ENCODE peak calls at places on chromosomes 5 and 9, in six cellular contexts. One of them, this sample, is unnamed.

GRCh38 chr5:137220523-137220927 is 278.6 kb downstream of the SPOCK1 start:
- DNase-seq in IMR-90: peak
- DNase-seq in activated gamma-delta T cell treated with Interleukin-2 at 50 U/mL for 16 hours: no peak
- DNase-seq in iris pigment epithelial cell: peak
- DNase-seq in NCI-H1930: no peak
- DNase-seq in aorta: no peak
- DNase-seq in this sample: no peak

GRCh38 chr9:99421369-99421768 is 199.3 kb downstream of the SEC61B start:
- DNase-seq in IMR-90: no peak
- DNase-seq in activated gamma-delta T cell treated with Interleukin-2 at 50 U/mL for 16 hours: no peak
- DNase-seq in iris pigment epithelial cell: no peak
- DNase-seq in NCI-H1930: no peak
- DNase-seq in aorta: no peak
- DNase-seq in this sample: no peak

GRCh38 chr5:137370096-137370495 is 129.0 kb downstream of the SPOCK1 start:
- DNase-seq in IMR-90: no peak
- DNase-seq in activated gamma-delta T cell treated with Interleukin-2 at 50 U/mL for 16 hours: no peak
- DNase-seq in iris pigment epithelial cell: no peak
- DNase-seq in NCI-H1930: no peak
- DNase-seq in aorta: no peak
- DNase-seq in this sample: no peak

GRCh38 chr5:141199359-141200235 is at the start of gene PCDHB11:
- DNase-seq in IMR-90: no peak
- DNase-seq in activated gamma-delta T cell treated with Interleukin-2 at 50 U/mL for 16 hours: no peak
- DNase-seq in iris pigment epithelial cell: no peak
- DNase-seq in NCI-H1930: peak
- DNase-seq in aorta: no peak
- DNase-seq in this sample: no peak

GRCh38 chr9:33143241-33143642 is 23.9 kb downstream of the B4GALT1 start:
- DNase-seq in IMR-90: peak
- DNase-seq in activated gamma-delta T cell treated with Interleukin-2 at 50 U/mL for 16 hours: no peak
- DNase-seq in iris pigment epithelial cell: peak
- DNase-seq in NCI-H1930: no peak
- DNase-seq in aorta: no peak
- DNase-seq in this sample: no peak

GRCh38 chr5:141508440-141508807 is 19.5 kb downstream of the PCDHGC5 start:
- DNase-seq in IMR-90: no peak
- DNase-seq in activated gamma-delta T cell treated with Interleukin-2 at 50 U/mL for 16 hours: no peak
- DNase-seq in iris pigment epithelial cell: peak
- DNase-seq in NCI-H1930: no peak
- DNase-seq in aorta: peak
- DNase-seq in this sample: no peak

GRCh38 chr9:32251539-32251938 is 132.9 kb upstream of the ACO1 start:
- DNase-seq in IMR-90: peak
- DNase-seq in activated gamma-delta T cell treated with Interleukin-2 at 50 U/mL for 16 hours: peak
- DNase-seq in iris pigment epithelial cell: peak
- DNase-seq in NCI-H1930: peak
- DNase-seq in aorta: no peak
- DNase-seq in this sample: no peak

GRCh38 chr5:77957931-77958476 is 181.9 kb upstream of the TBCA start:
- DNase-seq in IMR-90: no peak
- DNase-seq in activated gamma-delta T cell treated with Interleukin-2 at 50 U/mL for 16 hours: no peak
- DNase-seq in iris pigment epithelial cell: no peak
- DNase-seq in NCI-H1930: no peak
- DNase-seq in aorta: no peak
- DNase-seq in this sample: no peak

GRCh38 chr9:22036866-22037626 is 27.9 kb upstream of the CDKN2B start:
- DNase-seq in IMR-90: peak
- DNase-seq in activated gamma-delta T cell treated with Interleukin-2 at 50 U/mL for 16 hours: no peak
- DNase-seq in iris pigment epithelial cell: peak
- DNase-seq in NCI-H1930: no peak
- DNase-seq in aorta: no peak
- DNase-seq in this sample: no peak

GRCh38 chr5:96337048-96337781 is 95.8 kb downstream of the PCSK1 start:
- DNase-seq in IMR-90: no peak
- DNase-seq in activated gamma-delta T cell treated with Interleukin-2 at 50 U/mL for 16 hours: no peak
- DNase-seq in iris pigment epithelial cell: no peak
- DNase-seq in NCI-H1930: no peak
- DNase-seq in aorta: no peak
- DNase-seq in this sample: no peak

GRCh38 chr9:129416831-129417604 is 203.9 kb downstream of the C9orf50 start:
- DNase-seq in IMR-90: no peak
- DNase-seq in activated gamma-delta T cell treated with Interleukin-2 at 50 U/mL for 16 hours: no peak
- DNase-seq in iris pigment epithelial cell: no peak
- DNase-seq in NCI-H1930: no peak
- DNase-seq in aorta: no peak
- DNase-seq in this sample: no peak